ENCODE peak calls at places on chromosomes 1 and 21, in nine cellular contexts. W is ecto neural progenitor cell, Z is smooth muscle cell of the brain vasculature, P is myocyte, J is nucleus accumbens, I is GM20000, E is substantia nigra, F is ureter, G is iPS-NIHi11. B is an unnamed sample.

GRCh38 chr1:56877973-56878372 is 23.4 kb downstream of the C8A start:
- DNase-seq in W (no peak), I (no peak), Z (no peak), F (no peak), J (no peak), G (no peak), P (no peak), E (no peak), B (no peak)

GRCh38 chr1:31434979-31435378 is 22.0 kb downstream of the SERINC2 start:
- DNase-seq in G (no peak), F (peak; percentile 50), W (no peak), E (no peak), I (no peak), Z (no peak), P (no peak), J (no peak), B (no peak)

GRCh38 chr1:205927247-205927646 is 16.0 kb downstream of the SLC26A9 start:
- DNase-seq in P (no peak), E (no peak), F (no peak), Z (no peak), W (no peak), I (no peak), J (no peak), G (no peak), B (no peak)

GRCh38 chr1:67401443-67401842 is 28.8 kb downstream of the SERBP1 start:
- DNase-seq in Z (no peak), E (no peak), W (no peak), F (no peak), J (no peak), I (no peak), G (no peak), P (no peak), B (no peak)

GRCh38 chr1:29761159-29761928 is 525.0 kb downstream of the PTPRU start:
- DNase-seq in W (peak; percentile 23), P (no peak), E (no peak), Z (no peak), G (no peak), J (no peak), F (no peak), I (no peak), B (no peak)

GRCh38 chr21:28333455-28334108 is 659.1 kb downstream of the LTN1 start:
- DNase-seq in G (no peak), Z (no peak), E (no peak), W (no peak), J (no peak), I (no peak), F (no peak), P (no peak), B (peak; percentile 23)

GRCh38 chr1:59096501-59096900 is 200.4 kb upstream of the FGGY start:
- DNase-seq in W (no peak), I (no peak), P (no peak), E (no peak), Z (no peak), J (no peak), F (no peak), G (no peak), B (no peak)

GRCh38 chr1:112267929-112268328 is 128.1 kb upstream of the CTTNBP2NL start:
- DNase-seq in P (peak; percentile 85), W (no peak), J (no peak), G (no peak), E (no peak), F (no peak), I (peak; percentile 7), Z (no peak), B (no peak)

GRCh38 chr1:10674700-10675598 is 121.5 kb downstream of the CASZ1 start:
- DNase-seq in I (no peak), Z (no peak), P (no peak), W (no peak), F (no peak), J (no peak), E (no peak), G (no peak), B (no peak)

GRCh38 chr1:52365091-52365745 is 787 bp downstream of the CC2D1B start:
- DNase-seq in Z (no peak), G (peak; percentile 39), W (peak; percentile 68), F (peak; percentile 58), I (no peak), E (peak; percentile 23), P (peak; percentile 79), J (no peak), B (peak; percentile 47)

GRCh38 chr1:213564215-213564659 is 423.5 kb upstream of the PROX1 start:
- DNase-seq in W (no peak), G (peak; percentile 18), J (no peak), I (no peak), P (no peak), E (no peak), Z (no peak), F (no peak), B (no peak)

GRCh38 chr1:47533176-47534039 is 95.6 kb downstream of the FOXD2 start:
- DNase-seq in I (no peak), E (peak; percentile 23), F (peak; percentile 62), J (no peak), W (peak; percentile 86), P (peak; percentile 42), G (peak; percentile 89), Z (peak; percentile 51), B (no peak)

GRCh38 chr1:240491796-240492195 is 120.2 kb downstream of the GREM2 start:
- DNase-seq in F (no peak), E (no peak), G (no peak), Z (no peak), P (no peak), W (no peak), I (no peak), J (no peak), B (no peak)

GRCh38 chr1:197467881-197468280 is 199.8 kb downstream of the CRB1 start:
- DNase-seq in Z (no peak), G (no peak), E (no peak), F (no peak), I (no peak), W (no peak), J (no peak), P (peak; percentile 18), B (no peak)

GRCh38 chr1:40096977-40097782 is at the start of gene PPT1:
- DNase-seq in E (peak; percentile 83), W (peak; percentile 90), P (peak; percentile 73), G (peak; percentile 95), Z (peak; percentile 17), I (peak; percentile 82), F (peak; percentile 74), J (peak; percentile 57), B (peak; percentile 85)

GRCh38 chr21:46500224-46500861 is 41.7 kb downstream of the DIP2A start:
- DNase-seq in I (peak; percentile 49), P (no peak), Z (no peak), E (no peak), F (no peak), W (no peak), G (no peak), J (no peak), B (no peak)

GRCh38 chr1:76153856-76154212 is 79.3 kb downstream of the ST6GALNAC3 start:
- DNase-seq in J (no peak), G (no peak), E (no peak), W (no peak), Z (no peak), P (no peak), I (no peak), F (no peak), B (no peak)

GRCh38 chr21:32558131-32558530 is 27.2 kb downstream of the TCP10L start:
- DNase-seq in W (no peak), G (no peak), Z (no peak), F (no peak), J (no peak), P (peak; percentile 28), I (no peak), E (no peak), B (no peak)

GRCh38 chr1:93845554-93846150 is 33.4 kb downstream of the DNTTIP2 start:
- DNase-seq in E (no peak), Z (no peak), F (no peak), G (peak; percentile 18), P (peak; percentile 55), I (no peak), W (no peak), J (no peak), B (no peak)

GRCh38 chr1:27940870-27941269 is 6.1 kb downstream of the SMPDL3B start:
- DNase-seq in P (no peak), E (no peak), W (no peak), G (no peak), Z (no peak), I (no peak), F (no peak), J (no peak), B (no peak)

GRCh38 chr1:32870615-32871363 is at the start of gene FNDC5:
- DNase-seq in Z (no peak), G (peak; percentile 83), W (peak; percentile 79), E (no peak), P (peak; percentile 33), I (peak; percentile 52), F (no peak), J (no peak), B (no peak)

GRCh38 chr1:153946622-153947246 is at the start of gene DENND4B:
- DNase-seq in G (peak; percentile 100), I (peak; percentile 95), W (peak; percentile 88), P (peak; percentile 84), E (peak; percentile 81), Z (no peak), J (peak; percentile 61), F (peak; percentile 85), B (peak; percentile 85)

GRCh38 chr1:159646687-159647086 is 59.1 kb downstream of the APCS start:
- DNase-seq in F (no peak), G (no peak), E (no peak), P (no peak), W (no peak), I (no peak), Z (no peak), J (no peak), B (peak; percentile 19)

GRCh38 chr21:44065428-44065827 is 41.8 kb upstream of the PWP2 start:
- DNase-seq in W (no peak), G (no peak), Z (no peak), P (no peak), I (peak; percentile 60), E (no peak), F (no peak), J (no peak), B (no peak)

GRCh38 chr1:32494196-32494595 is 29.3 kb downstream of the ZBTB8B start:
- DNase-seq in P (peak; percentile 21), G (no peak), J (no peak), Z (no peak), W (no peak), F (no peak), E (no peak), I (no peak), B (no peak)

GRCh38 chr1:61950418-61950817 is 208.1 kb downstream of the PATJ start:
- DNase-seq in F (no peak), I (no peak), P (no peak), Z (no peak), G (peak; percentile 35), E (no peak), J (no peak), W (no peak), B (no peak)

GRCh38 chr1:31783846-31784245 is 19.7 kb upstream of the ADGRB2 start:
- DNase-seq in P (no peak), W (peak; percentile 29), J (no peak), I (no peak), F (no peak), E (no peak), Z (no peak), G (no peak), B (no peak)

GRCh38 chr1:167627865-167628641 is 2.0 kb upstream of the RCSD1 start:
- DNase-seq in J (no peak), E (no peak), Z (no peak), P (peak; percentile 94), W (no peak), I (peak; percentile 86), G (no peak), F (peak; percentile 58), B (no peak)

GRCh38 chr1:212482006-212482351 is 49.3 kb downstream of the NENF start:
- DNase-seq in P (no peak), W (no peak), J (no peak), F (no peak), Z (no peak), E (no peak), I (no peak), G (no peak), B (no peak)

GRCh38 chr1:70290248-70290647 is 64.3 kb downstream of the ANKRD13C start:
- DNase-seq in E (no peak), J (no peak), Z (no peak), G (no peak), P (no peak), I (no peak), W (no peak), F (no peak), B (no peak)

GRCh38 chr1:221718391-221719277 is 23.3 kb downstream of the DUSP10 start:
- DNase-seq in Z (no peak), I (no peak), G (no peak), E (no peak), J (no peak), F (no peak), W (no peak), P (peak; percentile 60), B (no peak)

B was measured in putamen.